ENCODE peak calls at places on chromosomes 16 and 17, in four cellular contexts. C is fibroblast of mammary gland; H is A549; Q is CD8-positive, alpha-beta T cell. A is an unnamed sample.

GRCh38 chr17:57311281-57312216 is 55.2 kb downstream of the MSI2 start:
- DNase-seq in C (no peak), H (no peak), Q (no peak), A (no peak)

GRCh38 chr17:8154608-8155152 is 2.5 kb upstream of the PER1 start:
- DNase-seq in C (peak; percentile 54), H (no peak), Q (no peak), A (no peak)

GRCh38 chr16:83826146-83826913 is 18.6 kb downstream of the HSBP1 start:
- DNase-seq in Q (peak; percentile 73), H (peak; percentile 82), C (peak; percentile 85), A (peak; percentile 67)

GRCh38 chr16:81170824-81171223 is 67.7 kb upstream of the BCO1 start:
- DNase-seq in Q (no peak), H (no peak), C (no peak), A (no peak)

GRCh38 chr16:31525113-31525512 is 2.6 kb upstream of the AHSP start:
- DNase-seq in Q (no peak), H (no peak), C (no peak), A (no peak)

GRCh38 chr16:67248401-67249177 is at the start of gene SLC9A5:
- DNase-seq in Q (no peak), H (no peak), C (no peak), A (peak; percentile 54)

GRCh38 chr17:40515491-40516041 is 14.1 kb upstream of the TNS4 start:
- DNase-seq in H (no peak), Q (no peak), C (no peak), A (no peak)

GRCh38 chr17:75289832-75290337 is 652 bp upstream of the SLC25A19 start:
- DNase-seq in H (no peak), C (peak; percentile 65), Q (no peak), A (peak; percentile 90)

GRCh38 chr17:50199651-50200446 is 1.6 kb downstream of the COL1A1 start:
- DNase-seq in C (peak; percentile 94), Q (peak; percentile 33), H (peak; percentile 96), A (peak; percentile 65)

GRCh38 chr17:2395258-2396170 is 5.3 kb downstream of the MNT start:
- DNase-seq in H (peak; percentile 51), Q (no peak), C (peak; percentile 58), A (peak; percentile 31)

GRCh38 chr17:78765821-78766220 is 16.3 kb downstream of the CYTH1 start:
- DNase-seq in H (no peak), C (no peak), Q (no peak), A (no peak)

GRCh38 chr17:44389723-44390202 is 314 bp upstream of the ITGA2B start:
- DNase-seq in H (no peak), Q (no peak), C (no peak), A (no peak)
- H3K4me3 ChIP-seq in H (no peak overlapping the region), Q (no peak overlapping the region), C (no peak overlapping the region), A (no peak overlapping the region)

GRCh38 chr17:64500923-64501765 is 4.3 kb upstream of the POLG2 start:
- DNase-seq in C (no peak), H (no peak), Q (no peak), A (no peak)
- TF ChIP-seq CTCF in C (no peak), H (no peak), Q (no peak), A (no peak)

GRCh38 chr16:75110637-75111513 is 5.7 kb downstream of the LDHD start:
- DNase-seq in Q (peak; percentile 67), C (peak; percentile 89), H (peak; percentile 87), A (peak; percentile 93)
- H3K4me3 ChIP-seq in Q (no peak overlapping the region), C (peak overlapping the region; percentile 25), H (peak overlapping the region; percentile 22), A (no peak overlapping the region)

GRCh38 chr17:59856859-59857794 is 35.6 kb downstream of the TUBD1 start:
- DNase-seq in Q (no peak), H (no peak), C (no peak), A (no peak)

GRCh38 chr17:59863607-59864006 is 29.1 kb downstream of the TUBD1 start:
- DNase-seq in Q (no peak), C (no peak), H (no peak), A (no peak)

GRCh38 chr17:59858167-59858790 is 34.5 kb downstream of the TUBD1 start:
- DNase-seq in H (no peak), C (peak; percentile 35), Q (no peak), A (no peak)

GRCh38 chr17:59859444-59860025 is 33.2 kb downstream of the TUBD1 start:
- DNase-seq in Q (no peak), H (no peak), C (peak; percentile 78), A (peak; percentile 55)
- TF ChIP-seq CTCF in Q (peak; percentile 65), H (peak; percentile 90), C (peak; percentile 67), A (peak; percentile 12)

GRCh38 chr17:4498461-4499397 is at the start of gene SPNS2:
- DNase-seq in Q (peak; percentile 46), C (peak; percentile 16), H (peak; percentile 93), A (peak; percentile 59)

GRCh38 chr17:4499431-4500187 is 928 bp downstream of the SPNS2 start:
- DNase-seq in H (peak; percentile 38), C (no peak), Q (no peak), A (no peak)

GRCh38 chr17:4501295-4501949 is 2.7 kb downstream of the SPNS2 start:
- DNase-seq in H (no peak), C (no peak), Q (no peak), A (no peak)

GRCh38 chr17:4502466-4503154 is 3.9 kb downstream of the SPNS2 start:
- DNase-seq in Q (no peak), C (no peak), H (no peak), A (no peak)

DNA sequence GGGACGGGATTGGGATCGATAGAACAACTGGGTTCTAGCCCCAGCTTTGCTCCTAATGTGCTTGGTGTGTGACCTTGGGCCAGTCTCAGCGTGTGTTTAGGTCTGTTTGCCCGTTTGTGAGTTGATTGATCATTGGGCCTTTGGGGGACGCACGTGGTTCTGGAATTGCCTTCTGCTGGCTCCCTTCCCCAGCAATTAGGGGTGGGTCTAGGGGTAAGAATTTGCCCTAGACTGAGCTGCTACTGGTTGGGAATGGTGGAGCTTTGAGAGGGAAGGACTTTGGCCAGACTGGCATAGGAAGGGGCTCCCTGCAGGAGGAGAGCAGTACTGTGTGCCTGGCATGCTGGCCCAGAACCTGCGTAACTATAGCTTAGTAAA is 1.5 kb downstream of the SPNS2 start:
- DNase-seq in H (peak; percentile 35), C (no peak), Q (no peak), A (no peak)
- H3K4me3 ChIP-seq in H (no peak overlapping the region), C (no peak overlapping the region), Q (peak overlapping the region; percentile 52), A (no peak overlapping the region)

A was measured in GM12865.